ENCODE peak calls at places on chromosomes 3 and 15, in eight cellular contexts. N is Peyer's patch, O is sigmoid colon, Y is NB4, P is gastrocnemius medialis, W is breast epithelium, Q is esophagus squamous epithelium, D is heart left ventricle. K is an unnamed sample.
A peak's percentile ranks its signal among the peaks of the same experiment; 100 is the strongest.

GRCh38 chr3:150469031-150469930 is 61.2 kb downstream of the TSC22D2 start:
- DNase-seq in W (peak; percentile 69), O (peak; percentile 81), D (no peak), P (peak; percentile 54), N (no peak), Y (peak; percentile 20), Q (no peak), K (peak; percentile 65)

GRCh38 chr15:80403712-80404056 is 498 bp upstream of the ARNT2 start:
- DNase-seq in Q (no peak), W (no peak), O (no peak), Y (no peak), D (no peak), N (no peak), P (no peak), K (no peak)

GRCh38 chr3:36911990-36912804 is 32.7 kb downstream of the TRANK1 start:
- DNase-seq in Y (peak; percentile 86), P (no peak), O (no peak), W (no peak), D (no peak), N (peak; percentile 40), Q (peak; percentile 3), K (no peak)

GRCh38 chr3:171049831-171050444 is 23.4 kb upstream of the SLC2A2 start:
- DNase-seq in Q (no peak), P (no peak), W (no peak), D (peak; percentile 22), O (no peak), Y (peak; percentile 58), N (peak; percentile 17), K (no peak)

GRCh38 chr3:133943639-133944131 is 48.0 kb upstream of the RAB6B start:
- DNase-seq in N (no peak), Q (no peak), P (no peak), D (no peak), W (peak; percentile 79), Y (peak; percentile 92), O (peak; percentile 56), K (peak; percentile 83)

GRCh38 chr3:111321786-111322185 is 220.2 kb upstream of the CD96 start:
- DNase-seq in Y (no peak), O (no peak), N (no peak), D (no peak), W (no peak), Q (no peak), P (no peak), K (no peak)

GRCh38 chr3:147361671-147362420 is 44.5 kb downstream of the ZIC4 start:
- DNase-seq in Y (peak; percentile 58), O (no peak), W (no peak), P (no peak), D (no peak), N (no peak), Q (no peak), K (no peak)

GRCh38 chr15:51097553-51098330 is 3.0 kb upstream of the TNFAIP8L3 start:
- DNase-seq in P (no peak), O (no peak), Y (peak; percentile 44), N (no peak), D (no peak), W (no peak), Q (no peak), K (no peak)

GRCh38 chr15:43774062-43774461 is 2.7 kb downstream of the ELL3 start:
- DNase-seq in Y (no peak), W (no peak), Q (no peak), D (no peak), N (no peak), O (no peak), P (no peak), K (no peak)

GRCh38 chr15:43777293-43777819 is 590 bp upstream of the ELL3 start:
- DNase-seq in W (peak; percentile 69), O (peak; percentile 91), D (peak; percentile 80), Y (peak; percentile 86), P (peak; percentile 57), Q (no peak), N (peak; percentile 77), K (peak; percentile 76)

GRCh38 chr15:43776101-43776717 is 557 bp downstream of the ELL3 start:
- DNase-seq in O (no peak), D (peak; percentile 30), N (peak; percentile 87), Q (peak; percentile 19), W (no peak), Y (peak; percentile 87), P (no peak), K (no peak)

GRCh38 chr15:43776718-43777292 is at the start of gene ELL3:
- DNase-seq in D (peak; percentile 85), O (peak; percentile 86), Q (no peak), Y (peak; percentile 89), W (no peak), N (peak; percentile 87), P (peak; percentile 40), K (peak; percentile 94)

DNA sequence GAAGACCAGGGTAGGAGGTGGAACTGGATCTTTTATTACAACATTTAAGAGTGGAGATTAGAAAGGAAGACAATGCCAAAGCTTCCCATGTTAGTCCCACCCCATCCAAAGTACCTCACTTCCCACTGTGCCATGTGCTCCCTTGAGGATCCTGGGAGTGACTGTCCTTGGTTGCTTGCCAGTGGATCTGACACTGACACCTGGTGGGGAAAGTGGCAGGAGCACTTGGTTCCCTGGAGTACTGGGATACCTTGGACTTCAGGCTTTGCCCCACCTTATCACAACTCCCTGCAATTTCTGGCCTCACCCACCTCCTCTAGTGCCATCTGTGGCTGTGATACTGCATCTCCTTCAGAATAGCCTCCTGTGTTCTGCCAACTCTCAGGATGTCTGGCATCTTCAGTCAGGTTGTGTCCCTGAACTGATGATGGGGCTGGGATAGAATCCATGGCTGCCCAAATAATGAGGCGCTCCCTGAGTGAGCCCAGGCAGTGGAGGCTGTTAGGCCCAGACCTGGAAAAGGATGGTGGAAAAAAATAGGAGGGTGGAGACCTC is 1.3 kb downstream of the ELL3 start:
- DNase-seq in W (peak; percentile 69), N (no peak), D (no peak), Q (no peak), O (no peak), P (no peak), Y (peak; percentile 39), K (no peak)
- TF ChIP-seq POLR2A in W (no peak), N (peak; percentile 94), D (no peak), Q (no peak), O (no peak), P (no peak), Y (no peak), K (no peak)

GRCh38 chr3:185330238-185330637 is 32.7 kb upstream of the MAP3K13 start:
- DNase-seq in Q (no peak), W (no peak), Y (peak; percentile 50), N (no peak), D (no peak), P (no peak), O (no peak), K (no peak)

GRCh38 chr3:185328324-185329004 is 34.5 kb upstream of the MAP3K13 start:
- DNase-seq in W (no peak), O (no peak), Y (no peak), P (no peak), N (no peak), D (no peak), Q (no peak), K (no peak)

GRCh38 chr3:185327052-185327451 is 35.9 kb upstream of the MAP3K13 start:
- DNase-seq in O (no peak), P (no peak), N (no peak), Q (no peak), W (no peak), D (no peak), Y (no peak), K (no peak)

GRCh38 chr3:185332026-185332735 is 30.8 kb upstream of the MAP3K13 start:
- DNase-seq in Y (peak; percentile 83), D (no peak), P (no peak), Q (no peak), N (no peak), O (no peak), W (no peak), K (no peak)

DNA sequence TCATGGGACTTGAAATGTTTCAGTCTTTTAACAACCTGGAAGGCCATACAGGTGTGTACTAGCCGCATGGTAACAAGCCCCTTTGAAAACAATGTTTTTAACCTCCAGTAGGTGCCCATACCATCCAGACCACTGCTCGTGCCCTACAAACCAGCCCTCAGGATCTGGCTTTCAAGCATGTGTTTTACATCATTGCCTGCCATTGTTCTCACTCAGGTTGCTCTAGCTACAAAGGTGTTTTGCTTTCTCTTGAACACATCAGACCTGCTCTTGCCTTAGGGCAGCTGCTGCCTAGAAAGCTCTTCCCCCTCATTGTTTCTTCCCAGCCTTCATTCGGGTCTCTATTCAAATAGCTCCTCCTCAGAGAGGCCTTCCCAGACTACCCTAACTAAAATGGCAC is 32.3 kb upstream of the MAP3K13 start:
- DNase-seq in D (no peak), N (no peak), P (no peak), W (peak; percentile 41), Y (no peak), Q (no peak), O (no peak), K (no peak)
- H3K4me3 ChIP-seq in D (no peak overlapping the region), N (peak overlapping the region; percentile 48), P (no peak overlapping the region), W (no peak overlapping the region), Y (no peak overlapping the region), Q (no peak overlapping the region), O (no peak overlapping the region), K (no peak overlapping the region)

GRCh38 chr3:159174715-159175390 is 373.0 kb downstream of the MFSD1 start:
- DNase-seq in Q (no peak), P (no peak), O (no peak), W (no peak), N (no peak), D (no peak), Y (no peak), K (no peak)

GRCh38 chr3:159172473-159172872 is 370.6 kb downstream of the MFSD1 start:
- DNase-seq in Y (no peak), P (no peak), O (no peak), N (no peak), W (no peak), D (no peak), Q (no peak), K (no peak)

GRCh38 chr3:159171333-159171732 is 369.5 kb downstream of the MFSD1 start:
- DNase-seq in P (no peak), D (no peak), N (no peak), Q (no peak), W (no peak), O (no peak), Y (no peak), K (no peak)

GRCh38 chr3:159178209-159178897 is 376.5 kb downstream of the MFSD1 start:
- DNase-seq in P (no peak), Q (no peak), D (no peak), W (no peak), O (no peak), Y (no peak), N (no peak), K (no peak)

GRCh38 chr3:159175391-159175725 is 373.5 kb downstream of the MFSD1 start:
- DNase-seq in Y (no peak), D (no peak), Q (no peak), W (no peak), N (no peak), P (no peak), O (no peak), K (no peak)
- TF ChIP-seq CTCF in Y (no peak), D (no peak), Q (no peak), W (no peak), N (no peak), P (no peak), O (no peak), K (no peak)

DNA sequence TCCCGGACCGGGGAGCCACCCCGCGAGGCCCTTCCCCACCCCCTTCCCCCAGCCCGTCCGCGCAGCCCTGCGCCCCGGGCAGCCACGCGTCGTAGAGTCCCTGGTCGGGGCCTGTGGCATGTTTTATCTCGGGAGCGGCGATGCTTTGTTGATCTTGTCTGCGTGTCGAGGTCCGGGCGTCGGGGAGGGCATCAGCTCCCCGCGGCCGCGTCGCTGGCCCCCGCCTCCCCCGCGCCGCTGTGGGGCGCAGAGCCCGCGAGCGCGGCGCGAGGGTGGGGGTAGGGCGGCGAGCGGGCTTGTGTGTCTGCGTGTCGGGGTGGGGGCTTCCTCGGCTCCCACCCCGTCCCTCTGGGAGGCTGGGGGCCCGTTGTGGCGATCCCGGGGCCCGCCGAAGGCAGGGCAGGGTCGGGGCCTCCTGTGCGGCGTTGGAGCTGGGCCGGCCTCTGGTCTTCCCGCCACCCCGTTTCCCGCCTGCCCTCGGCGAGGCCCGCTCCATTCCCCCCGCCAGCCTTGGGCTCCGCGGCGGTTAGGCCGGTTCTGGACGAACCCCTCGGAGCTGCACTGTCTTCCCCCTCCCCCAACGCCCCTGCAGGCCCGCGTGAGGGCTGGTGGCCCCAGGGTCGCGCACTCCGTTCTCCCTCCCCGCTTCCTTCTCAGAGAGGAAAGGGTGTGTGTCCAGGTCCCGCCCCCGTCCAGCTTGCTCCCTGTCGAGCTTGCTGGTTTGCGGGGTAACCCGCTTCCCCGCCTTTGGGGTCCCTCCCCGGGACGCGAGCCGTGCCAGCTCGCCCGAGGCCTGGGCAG is 695 bp downstream of the GMPS start:
- DNase-seq in W (peak; percentile 34), N (peak; percentile 54), Q (no peak), O (peak; percentile 82), P (peak; percentile 10), Y (peak; percentile 75), D (peak; percentile 65), K (peak; percentile 91)
- TF ChIP-seq POLR2A in W (no peak), N (no peak), Q (no peak), O (no peak), P (no peak), Y (no peak), D (no peak), K (no peak)

K was measured in lower leg skin.